ENCODE peak calls at places on chromosomes 7 and 10, in four cellular contexts. N is choroid plexus epithelial cell; K is KG1; B is activated T-helper 1 cell treated with anti-CD3 and anti-CD28 coated beads, Interleukin-2, amount 50 U/mL, for 16 hours. Y is an unnamed sample.
A peak's percentile ranks its signal among the peaks of the same experiment; 100 is the strongest.

GRCh38 chr7:81235896-81236479 is 317.1 kb upstream of the SEMA3C start:
- DNase-seq in N (no peak), K (no peak), B (no peak), Y (no peak)

GRCh38 chr7:7653568-7654187 is 13.1 kb downstream of the UMAD1 start:
- DNase-seq in N (peak; percentile 11), K (no peak), B (no peak), Y (no peak)

GRCh38 chr10:25575343-25575742 is 358.7 kb upstream of the MYO3A start:
- DNase-seq in N (no peak), K (no peak), B (no peak), Y (no peak)

GRCh38 chr7:28626629-28627262 is 214.4 kb downstream of the CREB5 start:
- DNase-seq in N (peak; percentile 72), K (no peak), B (no peak), Y (no peak)

GRCh38 chr10:6145414-6145978 is 56.7 kb downstream of the RBM17 start:
- DNase-seq in N (no peak), K (no peak), B (no peak), Y (no peak)

GRCh38 chr10:17756557-17757208 is 4.7 kb downstream of the TMEM236 start:
- DNase-seq in N (peak; percentile 54), K (no peak), B (no peak), Y (no peak)

GRCh38 chr7:27183682-27184341 is 1.2 kb downstream of the HOXA11 start:
- DNase-seq in N (no peak), K (no peak), B (no peak), Y (no peak)

GRCh38 chr10:104038537-104038936 is 47.1 kb downstream of the COL17A1 start:
- DNase-seq in N (no peak), K (no peak), B (no peak), Y (no peak)

GRCh38 chr7:2109936-2110585 is 122.7 kb downstream of the MAD1L1 start:
- DNase-seq in N (peak; percentile 91), K (no peak), B (peak; percentile 24), Y (no peak)

GRCh38 chr7:127758105-127758504 is 106.1 kb downstream of the SND1 start:
- DNase-seq in N (peak; percentile 77), K (no peak), B (no peak), Y (no peak)

GRCh38 chr7:151210087-151210854 is at the start of gene H2BK1:
- DNase-seq in N (no peak), K (no peak), B (no peak), Y (no peak)

GRCh38 chr7:21543528-21544302 is 876 bp downstream of the DNAH11 start:
- DNase-seq in N (peak; percentile 16), K (no peak), B (no peak), Y (no peak)

GRCh38 chr10:29619273-29619672 is 15.5 kb downstream of the SVIL start:
- DNase-seq in N (peak; percentile 69), K (no peak), B (no peak), Y (no peak)

GRCh38 chr10:317219-317868 is 182.1 kb downstream of the ZMYND11 start:
- DNase-seq in N (peak; percentile 10), K (no peak), B (no peak), Y (no peak)

GRCh38 chr7:1924185-1924817 is 254.2 kb downstream of the ELFN1 start:
- DNase-seq in N (peak; percentile 15), K (no peak), B (no peak), Y (no peak)

GRCh38 chr10:121426307-121426706 is 171.9 kb downstream of the FGFR2 start:
- DNase-seq in N (no peak), K (no peak), B (no peak), Y (no peak)

GRCh38 chr10:52216852-52217251 is 97.2 kb upstream of the DKK1 start:
- DNase-seq in N (peak; percentile 96), K (no peak), B (no peak), Y (no peak)

GRCh38 chr7:103065666-103066065 is 8.9 kb downstream of the FBXL13 start:
- DNase-seq in N (peak; percentile 42), K (no peak), B (no peak), Y (no peak)

GRCh38 chr7:146129296-146129695 is 12.7 kb downstream of the CNTNAP2 start:
- DNase-seq in N (peak; percentile 28), K (no peak), B (no peak), Y (no peak)

GRCh38 chr10:5732141-5732540 is 47.5 kb downstream of the TASOR2 start:
- DNase-seq in N (no peak), K (no peak), B (no peak), Y (no peak)

Y was measured in stimulated activated CD8-positive, alpha-beta memory T cell treated with anti-CD3 and anti-CD28 coated beads, Interleukin-4, amount 100 ng/mL, for 1 hour.